ENCODE peak calls at places on chromosome 1, in nine cellular contexts. C, L, V, Y, S, A, H, F and U are unnamed samples.
A peak's percentile ranks its signal among the peaks of the same experiment; 100 is the strongest.

GRCh38 chr1:31227891-31228290 is 11.8 kb downstream of the NKAIN1 start:
- DNase-seq in A (no peak), L (no peak), F (no peak), V (peak; percentile 20), S (no peak), C (no peak), Y (no peak), H (peak; percentile 41), U (no peak)

GRCh38 chr1:86741947-86742572 is 37.7 kb downstream of the SH3GLB1 start:
- DNase-seq in V (no peak), L (no peak), Y (peak; percentile 63), F (peak; percentile 11), H (peak; percentile 62), S (peak; percentile 67), C (peak; percentile 12), A (peak; percentile 53), U (no peak)

GRCh38 chr1:116424863-116425262 is 51.8 kb downstream of the ATP1A1 start:
- DNase-seq in S (no peak), A (no peak), Y (no peak), H (no peak), V (no peak), C (no peak), F (no peak), L (no peak), U (no peak)

GRCh38 chr1:178388398-178389161 is 108.2 kb downstream of the CLEC20A start:
- DNase-seq in L (no peak), S (no peak), F (no peak), C (no peak), V (peak; percentile 63), Y (peak; percentile 76), H (no peak), A (no peak), U (no peak)

GRCh38 chr1:118117521-118117920 is 67.5 kb downstream of the SPAG17 start:
- DNase-seq in F (no peak), C (no peak), Y (no peak), A (no peak), V (no peak), S (no peak), L (no peak), H (no peak), U (no peak)

GRCh38 chr1:197984273-197984672 is 67.1 kb downstream of the LHX9 start:
- DNase-seq in F (no peak), A (no peak), H (no peak), C (peak; percentile 8), Y (peak; percentile 68), S (no peak), L (no peak), V (peak; percentile 57), U (no peak)

GRCh38 chr1:18217398-18218043 is 109.9 kb downstream of the IGSF21 start:
- DNase-seq in Y (peak; percentile 49), F (peak; percentile 3), C (no peak), L (peak; percentile 68), S (no peak), A (peak; percentile 37), V (no peak), H (peak; percentile 80), U (no peak)

GRCh38 chr1:234237416-234237815 is 135.8 kb upstream of the COA6 start:
- DNase-seq in S (no peak), H (no peak), A (no peak), C (no peak), Y (no peak), L (no peak), V (no peak), F (no peak), U (no peak)

DNA sequence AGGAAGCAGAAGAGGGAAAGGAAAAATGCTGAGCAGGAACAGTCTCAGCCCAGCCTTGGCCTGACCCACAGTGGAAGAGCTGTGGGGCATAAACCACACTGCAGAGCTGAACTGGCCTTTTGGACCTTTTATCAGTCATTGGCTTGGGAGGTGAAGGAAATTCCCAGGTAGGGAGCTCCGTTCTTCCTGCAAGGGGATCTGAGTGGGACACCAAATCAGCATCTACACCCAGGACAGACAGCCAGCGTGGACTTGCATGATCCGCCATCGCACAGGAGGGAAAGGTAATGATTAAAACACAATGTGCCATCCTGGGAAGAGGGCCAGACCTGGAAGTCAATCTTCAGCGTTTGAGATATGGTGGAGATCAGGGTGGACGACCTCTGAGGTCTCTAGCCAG is 1.2 kb upstream of the MTFR1L start:
- DNase-seq in F (no peak), V (no peak), S (no peak), Y (peak; percentile 29), C (no peak), A (no peak), H (no peak), L (no peak), U (no peak)
- H3K4me2 ChIP-seq in F (peak overlapping the region; percentile 98), V (peak overlapping the region; percentile 85), S (no peak overlapping the region), Y (peak overlapping the region; percentile 89), C (peak overlapping the region; percentile 94), A (peak overlapping the region; percentile 93), H (peak overlapping the region; percentile 99), L (peak overlapping the region; percentile 90), U (peak overlapping the region; percentile 76)

GRCh38 chr1:202642212-202642611 is 68.0 kb downstream of the SYT2 start:
- DNase-seq in F (no peak), Y (no peak), S (no peak), V (no peak), C (no peak), H (no peak), L (no peak), A (no peak), U (no peak)

GRCh38 chr1:202644219-202645096 is 65.8 kb downstream of the SYT2 start:
- DNase-seq in C (no peak), L (no peak), V (no peak), Y (no peak), H (peak; percentile 50), S (no peak), A (no peak), F (no peak), U (no peak)

GRCh38 chr1:202645097-202645476 is 65.2 kb downstream of the SYT2 start:
- DNase-seq in V (no peak), F (no peak), Y (no peak), C (no peak), S (no peak), H (no peak), A (no peak), L (no peak), U (no peak)

GRCh38 chr1:202643397-202644218 is 66.6 kb downstream of the SYT2 start:
- DNase-seq in H (peak; percentile 72), A (peak; percentile 21), S (no peak), L (peak; percentile 80), Y (peak; percentile 27), V (no peak), C (no peak), F (no peak), U (no peak)

GRCh38 chr1:202642619-202643291 is 67.5 kb downstream of the SYT2 start:
- DNase-seq in L (peak; percentile 67), F (no peak), V (no peak), S (no peak), H (peak; percentile 56), Y (no peak), A (no peak), C (no peak), U (no peak)
- TF ChIP-seq EZH2 in L (peak; percentile 63), F (no peak), V (peak; percentile 98), S (peak; percentile 94), H (no peak), Y (peak; percentile 98), A (no peak), C (peak; percentile 81), U (peak; percentile 97)

GRCh38 chr1:11720523-11720922 is 15.4 kb upstream of the AGTRAP start:
- DNase-seq in S (no peak), F (no peak), H (no peak), C (no peak), L (no peak), Y (no peak), A (no peak), V (no peak), U (no peak)

GRCh38 chr1:11714831-11715574 is 20.9 kb upstream of the AGTRAP start:
- DNase-seq in S (no peak), L (no peak), C (no peak), A (no peak), Y (no peak), V (no peak), F (no peak), H (no peak), U (no peak)

GRCh38 chr1:11719313-11720032 is 16.5 kb upstream of the AGTRAP start:
- DNase-seq in L (peak; percentile 91), Y (peak; percentile 64), H (peak; percentile 81), A (peak; percentile 83), V (peak; percentile 46), C (no peak), S (peak; percentile 76), F (peak; percentile 62), U (no peak)

GRCh38 chr1:11721301-11721700 is 14.6 kb upstream of the AGTRAP start:
- DNase-seq in F (peak; percentile 42), V (no peak), H (no peak), S (no peak), L (no peak), C (no peak), A (no peak), Y (no peak), U (no peak)

DNA sequence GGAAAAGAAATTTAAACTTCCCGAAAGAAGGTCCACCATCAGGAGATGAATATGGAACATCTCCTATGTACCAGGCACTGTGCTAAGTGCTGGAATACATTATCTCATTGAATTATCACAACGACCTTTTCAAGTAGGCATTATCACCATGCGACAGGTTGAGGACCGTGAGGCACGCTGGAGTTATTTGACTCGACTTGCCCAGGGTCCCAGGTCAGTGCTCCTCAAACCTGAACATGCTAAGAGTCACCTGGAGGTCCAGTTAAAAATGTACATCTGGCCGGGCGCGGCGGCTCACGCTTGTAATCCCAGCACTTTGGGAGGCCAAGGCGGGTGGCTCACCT is 15.9 kb upstream of the AGTRAP start:
- DNase-seq in H (no peak), A (no peak), Y (no peak), L (no peak), C (no peak), S (no peak), F (no peak), V (no peak), U (no peak)
- H3K4me2 ChIP-seq in H (no peak overlapping the region), A (peak overlapping the region; percentile 80), Y (peak overlapping the region; percentile 71), L (no peak overlapping the region), C (peak overlapping the region; percentile 74), S (no peak overlapping the region), F (peak overlapping the region; percentile 68), V (peak overlapping the region; percentile 75), U (peak overlapping the region; percentile 85)

GRCh38 chr1:150578278-150579109 is 916 bp downstream of the MCL1 start:
- DNase-seq in H (peak; percentile 55), A (peak; percentile 77), L (no peak), S (peak; percentile 91), C (peak; percentile 86), V (peak; percentile 92), F (peak; percentile 45), Y (peak; percentile 96), U (no peak)

GRCh38 chr1:150576794-150577556 is 2.4 kb downstream of the MCL1 start:
- DNase-seq in C (no peak), L (no peak), A (peak; percentile 11), Y (peak; percentile 69), V (peak; percentile 15), F (no peak), S (no peak), H (peak; percentile 5), U (no peak)

GRCh38 chr1:150577557-150578277 is 1.7 kb downstream of the MCL1 start:
- DNase-seq in F (no peak), S (no peak), V (peak; percentile 34), C (no peak), H (peak; percentile 14), L (no peak), A (peak; percentile 11), Y (peak; percentile 69), U (no peak)

GRCh38 chr1:150579955-150580642 is 689 bp upstream of the MCL1 start:
- DNase-seq in V (no peak), L (no peak), F (no peak), A (no peak), S (no peak), Y (no peak), C (no peak), H (no peak), U (no peak)

GRCh38 chr1:150579110-150579954 is at the start of gene MCL1:
- DNase-seq in S (peak; percentile 96), H (peak; percentile 97), V (peak; percentile 95), L (peak; percentile 90), A (peak; percentile 97), Y (peak; percentile 98), C (peak; percentile 96), F (peak; percentile 90), U (peak; percentile 88)
- TF ChIP-seq EZH2 in S (no peak), H (no peak), V (no peak), L (no peak), A (no peak), Y (no peak), C (no peak), F (no peak), U (no peak)